ENCODE peak calls at places on chromosomes 4 and X, in eight cellular contexts. T is omental fat pad, Y is brain microvascular endothelial cell, L is T-helper 17 cell, F is T-helper 1 cell, I is ovary, K is GM23248, A is epithelial cell of esophagus. N is an unnamed sample.
A peak's percentile ranks its signal among the peaks of the same experiment; 100 is the strongest.

GRCh38 chr4:142238589-142238988 is 602.2 kb downstream of the IL15 start:
- DNase-seq in Y (peak; percentile 54), L (no peak), T (no peak), K (peak; percentile 75), F (no peak), A (peak; percentile 13), I (no peak), N (no peak)

GRCh38 chr4:184444953-184445309 is 29.4 kb downstream of the IRF2 start:
- DNase-seq in L (no peak), K (no peak), T (no peak), Y (no peak), I (no peak), F (no peak), A (no peak), N (no peak)

GRCh38 chr4:128916832-128917231 is 107.3 kb downstream of the JADE1 start:
- DNase-seq in L (no peak), K (no peak), T (no peak), I (no peak), A (no peak), Y (no peak), F (no peak), N (no peak)

GRCh38 chrX:20362268-20363002 is 95.7 kb upstream of the RPS6KA3 start:
- DNase-seq in Y (peak; percentile 62), K (peak; percentile 77), I (no peak), T (no peak), F (no peak), L (no peak), A (peak; percentile 72), N (no peak)

GRCh38 chr4:19807505-19807904 is 444.2 kb upstream of the SLIT2 start:
- DNase-seq in I (no peak), T (no peak), A (peak; percentile 73), K (peak; percentile 93), Y (peak; percentile 78), L (no peak), F (no peak), N (no peak)

GRCh38 chrX:37993857-37994619 is 12.3 kb upstream of the SYTL5 start:
- DNase-seq in I (no peak), T (no peak), L (no peak), K (no peak), Y (no peak), A (peak; percentile 63), F (peak; percentile 27), N (no peak)

GRCh38 chr4:75243570-75243969 is 270.6 kb downstream of the RCHY1 start:
- DNase-seq in L (no peak), F (no peak), T (no peak), Y (no peak), I (no peak), A (no peak), K (no peak), N (no peak)

GRCh38 chr4:74474345-74475099 is 29.6 kb downstream of the AREG start:
- DNase-seq in F (no peak), Y (peak; percentile 50), K (peak; percentile 54), I (no peak), A (peak; percentile 53), T (no peak), L (no peak), N (no peak)

GRCh38 chr4:189187531-189188052 is 753.1 kb upstream of the FRG1 start:
- DNase-seq in F (no peak), Y (no peak), I (no peak), L (no peak), A (peak; percentile 54), T (no peak), K (no peak), N (no peak)

GRCh38 chr4:7166981-7167700 is 25.2 kb upstream of the SORCS2 start:
- DNase-seq in I (no peak), Y (no peak), T (no peak), L (no peak), F (no peak), A (no peak), K (no peak), N (no peak)

GRCh38 chrX:20348139-20348538 is 81.4 kb upstream of the RPS6KA3 start:
- DNase-seq in T (no peak), L (no peak), I (no peak), K (no peak), Y (no peak), F (no peak), A (no peak), N (no peak)

GRCh38 chr4:113116414-113117345 is 67.2 kb downstream of the ANK2 start:
- DNase-seq in F (no peak), L (no peak), Y (no peak), T (no peak), I (peak; percentile 28), K (no peak), A (no peak), N (peak; percentile 92)

GRCh38 chrX:40031861-40032422 is 65.8 kb downstream of the BCOR start:
- DNase-seq in A (no peak), T (no peak), L (no peak), I (no peak), K (no peak), Y (no peak), F (no peak), N (no peak)

GRCh38 chr4:123398803-123399637 is 2.4 kb downstream of the SPRY1 start:
- DNase-seq in L (peak; percentile 28), A (peak; percentile 68), T (no peak), I (peak; percentile 48), F (peak; percentile 56), K (peak; percentile 75), Y (peak; percentile 71), N (peak; percentile 52)

GRCh38 chrX:69314436-69315348 is 149.4 kb upstream of the PJA1 start:
- DNase-seq in F (no peak), T (no peak), I (no peak), Y (no peak), K (no peak), A (no peak), L (no peak), N (no peak)

GRCh38 chr4:1329408-1330371 is 17.3 kb upstream of the UVSSA start:
- DNase-seq in T (no peak), A (peak; percentile 89), L (peak; percentile 50), F (no peak), K (peak; percentile 17), Y (no peak), I (peak; percentile 20), N (no peak)

GRCh38 chr4:39032218-39033085 is at the start of gene TMEM156:
- DNase-seq in T (no peak), I (no peak), K (peak; percentile 50), Y (peak; percentile 25), A (peak; percentile 75), L (no peak), F (peak; percentile 93), N (no peak)

GRCh38 chr4:164802301-164802700 is 48.4 kb downstream of the SMIM31 start:
- DNase-seq in K (no peak), Y (no peak), A (no peak), I (no peak), T (no peak), L (no peak), F (no peak), N (no peak)

GRCh38 chrX:9148626-9149385 is 114.9 kb upstream of the FAM9B start:
- DNase-seq in A (peak; percentile 35), L (no peak), F (no peak), Y (peak; percentile 64), I (no peak), K (peak; percentile 77), T (no peak), N (no peak)

GRCh38 chrX:68428431-68428830 is 4.9 kb downstream of the OPHN1 start:
- DNase-seq in K (peak; percentile 72), I (no peak), A (peak; percentile 79), Y (peak; percentile 58), L (no peak), T (no peak), F (no peak), N (no peak)